ENCODE peak calls at places on chromosomes 7 and 10, in four cellular contexts. T is progenitor cell of endocrine pancreas, M is GM13977, J is spleen. D is an unnamed sample.

GRCh38 chr10:12572281-12572680 is 222.9 kb downstream of the CAMK1D start:
- DNase-seq in T (no peak), M (no peak), J (no peak), D (no peak)

GRCh38 chr10:129033790-129034272 is 433.2 kb upstream of the MGMT start:
- DNase-seq in T (peak; percentile 26), M (no peak), J (no peak), D (no peak)

GRCh38 chr7:132402751-132403245 is 173.5 kb downstream of the PLXNA4 start:
- DNase-seq in T (no peak), M (no peak), J (peak; percentile 63), D (no peak)

GRCh38 chr7:29748286-29749099 is 57.8 kb upstream of the WIPF3 start:
- DNase-seq in T (no peak), M (no peak), J (no peak), D (no peak)

GRCh38 chr7:88565401-88565800 is 194.1 kb upstream of the ZNF804B start:
- DNase-seq in T (no peak), M (no peak), J (no peak), D (no peak)

GRCh38 chr10:13613519-13613918 is 26.8 kb downstream of the PRPF18 start:
- DNase-seq in T (no peak), M (no peak), J (no peak), D (no peak)

GRCh38 chr7:25389489-25390106 is 161.3 kb upstream of the NPVF start:
- DNase-seq in T (no peak), M (peak; percentile 21), J (no peak), D (peak; percentile 20)

GRCh38 chr10:103659674-103660363 is 166.3 kb downstream of the NEURL1 start:
- DNase-seq in T (no peak), M (peak; percentile 91), J (peak; percentile 86), D (peak; percentile 88)

GRCh38 chr10:93554760-93555432 is 11.6 kb upstream of the FFAR4 start:
- DNase-seq in T (peak; percentile 67), M (peak; percentile 72), J (no peak), D (peak; percentile 74)

GRCh38 chr10:79241990-79242619 is 105.2 kb upstream of the PPIF start:
- DNase-seq in T (no peak), M (peak; percentile 84), J (peak; percentile 93), D (peak; percentile 86)

GRCh38 chr10:90920986-90921643 is at the start of gene ANKRD1:
- DNase-seq in T (no peak), M (no peak), J (no peak), D (no peak)

GRCh38 chr10:50552771-50553535 is 70.8 kb downstream of the SGMS1 start:
- DNase-seq in T (no peak), M (no peak), J (no peak), D (no peak)

GRCh38 chr7:158530800-158531609 is 56.6 kb downstream of the PTPRN2 start:
- DNase-seq in T (no peak), M (no peak), J (no peak), D (no peak)
- TF ChIP-seq CTCF in T (no peak), M (no peak), J (no peak), D (no peak)

GRCh38 chr7:834277-834676 is 2.0 kb downstream of the SUN1 start:
- DNase-seq in T (no peak), M (no peak), J (peak; percentile 57), D (no peak)

GRCh38 chr7:835491-836401 is 3.5 kb downstream of the SUN1 start:
- DNase-seq in T (no peak), M (no peak), J (peak; percentile 76), D (no peak)

GRCh38 chr7:837001-837400 is 4.7 kb downstream of the SUN1 start:
- DNase-seq in T (no peak), M (no peak), J (peak; percentile 56), D (no peak)

GRCh38 chr7:835021-835420 is 2.7 kb downstream of the SUN1 start:
- DNase-seq in T (no peak), M (no peak), J (peak; percentile 71), D (no peak)

DNA sequence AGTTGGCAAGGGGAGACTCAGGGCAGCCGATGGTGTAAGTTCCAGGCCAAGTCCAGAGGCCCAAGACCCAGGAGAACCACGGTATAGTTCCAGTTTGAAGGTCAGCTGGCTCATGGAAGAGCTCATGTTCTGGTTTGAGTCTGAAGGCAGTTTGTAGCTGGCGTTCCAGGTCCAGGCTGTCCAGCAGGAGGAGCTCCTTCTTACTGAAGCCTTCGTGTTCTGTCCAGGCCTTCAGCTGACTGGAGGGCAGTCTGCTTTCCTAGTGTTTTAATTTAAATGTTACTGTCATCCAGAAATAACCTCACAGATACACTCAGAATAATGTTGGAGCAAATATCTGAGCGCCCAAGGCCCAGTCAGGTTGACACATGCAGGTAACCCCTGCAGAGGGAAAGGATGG is 4.2 kb downstream of the SUN1 start:
- DNase-seq in T (no peak), M (no peak), J (no peak), D (no peak)
- TF ChIP-seq CTCF in T (peak; percentile 44), M (peak; percentile 22), J (no peak), D (no peak)

DNA sequence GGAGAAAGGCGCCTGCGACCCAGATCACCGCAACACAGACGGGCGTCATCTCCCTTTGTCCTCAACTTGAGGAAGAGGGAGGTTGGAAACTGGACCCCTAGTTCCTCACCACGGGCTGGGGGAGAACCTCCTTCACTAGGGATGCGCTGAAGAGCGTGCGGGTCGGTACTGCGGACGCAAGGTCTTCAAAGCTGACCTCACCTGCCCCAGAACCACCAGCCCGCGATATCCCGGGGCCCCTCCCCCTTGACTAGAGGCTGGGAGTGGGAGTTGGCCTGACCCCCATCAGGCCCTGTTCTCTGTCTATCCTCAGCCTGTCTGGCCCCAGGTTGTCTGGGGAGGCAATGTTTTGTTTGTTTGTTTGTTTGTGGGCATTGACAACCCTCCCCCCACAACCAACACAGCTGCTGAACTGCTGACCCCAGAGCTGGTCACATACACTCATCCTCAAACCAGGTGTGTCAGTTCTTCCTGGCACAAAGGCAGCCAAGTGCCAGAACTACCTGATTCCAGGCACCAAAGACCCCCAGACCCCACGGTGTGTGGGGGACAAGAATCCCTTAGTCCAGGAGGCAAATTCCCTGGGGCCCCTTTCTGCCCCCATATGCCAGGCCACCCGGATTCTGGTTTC is 2.9 kb downstream of the NPM3 start:
- DNase-seq in T (no peak), M (peak; percentile 33), J (no peak), D (no peak)
- TF ChIP-seq CTCF in T (no peak), M (no peak), J (peak; percentile 5), D (no peak)

GRCh38 chr7:66837007-66837406 is 84.0 kb upstream of the TMEM248 start:
- DNase-seq in T (no peak), M (no peak), J (peak; percentile 72), D (no peak)
- TF ChIP-seq CTCF in T (peak; percentile 50), M (peak; percentile 46), J (no peak), D (no peak)

DNA sequence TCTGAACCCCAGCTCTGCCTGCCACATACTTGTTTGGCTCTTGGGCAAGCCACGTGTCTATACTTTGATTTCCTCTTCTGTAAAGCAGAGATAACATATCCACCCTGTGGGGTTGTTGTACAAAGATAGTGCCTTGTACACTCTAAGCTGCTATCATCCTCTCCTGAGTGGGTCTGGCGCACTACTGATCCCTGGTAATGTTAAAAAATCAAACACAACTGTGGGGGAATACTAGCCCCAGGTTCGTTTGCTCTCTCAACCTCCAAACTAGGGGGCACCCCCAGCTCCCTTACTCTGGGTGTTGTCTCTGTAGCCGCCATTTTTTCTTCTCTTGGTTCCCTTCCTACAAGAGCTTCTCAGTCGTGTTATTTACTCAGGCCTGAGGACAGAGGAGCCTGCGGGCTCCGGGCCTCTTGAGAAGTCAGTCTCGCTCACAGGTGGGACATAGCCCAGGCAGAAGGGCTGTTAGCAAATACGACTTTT is 1.0 kb downstream of the POLM start:
- DNase-seq in T (no peak), M (peak; percentile 72), J (peak; percentile 77), D (peak; percentile 68)
- TF ChIP-seq CTCF in T (no peak), M (peak; percentile 0), J (no peak), D (no peak)

D was measured in GM20000.